ENCODE peak calls at places on chromosomes 12 and 14, in five cellular contexts. J, K, T, V and C are unnamed samples.

GRCh38 chr12:42284876-42285275 is 41.0 kb downstream of the ZCRB1 start:
- DNase-seq in V (no peak), J (no peak), T (no peak), K (no peak), C (no peak)

GRCh38 chr12:57009949-57010626 is 3.7 kb upstream of the ZBTB39 start:
- DNase-seq in K (no peak), T (no peak), J (no peak), V (no peak), C (no peak)

GRCh38 chr12:116564080-116564479 is 4.9 kb downstream of the MAP1LC3B2 start:
- DNase-seq in K (no peak), V (no peak), T (no peak), J (no peak), C (no peak)

GRCh38 chr14:75440733-75441474 is 13.1 kb downstream of the JDP2 start:
- DNase-seq in T (no peak), J (no peak), V (peak), K (no peak), C (peak)

GRCh38 chr14:78593949-78594348 is 423.8 kb downstream of the NRXN3 start:
- DNase-seq in J (no peak), T (no peak), V (no peak), K (no peak), C (no peak)

GRCh38 chr12:76713986-76714385 is 49.9 kb upstream of the ZDHHC17 start:
- DNase-seq in V (no peak), T (no peak), J (no peak), K (no peak), C (no peak)

GRCh38 chr12:62983594-62983993 is 48.6 kb upstream of the PPM1H start:
- DNase-seq in K (no peak), V (no peak), J (no peak), T (no peak), C (no peak)

GRCh38 chr12:24197517-24197916 is 248.0 kb upstream of the SOX5 start:
- DNase-seq in K (no peak), T (no peak), J (no peak), V (no peak), C (no peak)

GRCh38 chr12:50841654-50842531 is 833 bp upstream of the TMPRSS12 start:
- DNase-seq in J (no peak), K (no peak), V (no peak), T (no peak), C (no peak)